ENCODE peak calls at places on chromosome 3, in eight cellular contexts. Q is psoas muscle, P is pancreas, I is AG09309, W is brain microvascular endothelial cell, O is GM12865, S is lower lobe of right lung, D is endothelial cell of umbilical vein. C is an unnamed sample.

GRCh38 chr3:87997298-87997697 is 61.5 kb downstream of the CGGBP1 start:
- DNase-seq in I (no peak), D (peak), Q (no peak), O (peak), S (peak), P (no peak), W (peak), C (no peak)

GRCh38 chr3:160473233-160473632 is 23.6 kb upstream of the TRIM59 start:
- DNase-seq in I (peak), W (peak), P (no peak), Q (no peak), D (no peak), S (no peak), O (no peak), C (peak)

GRCh38 chr3:194089357-194090177 is 46.4 kb upstream of the HES1 start:
- DNase-seq in D (peak), S (peak), O (no peak), Q (peak), I (peak), W (peak), P (peak), C (peak)

GRCh38 chr3:10716964-10717363 is 99.1 kb upstream of the SLC6A11 start:
- DNase-seq in W (no peak), I (no peak), Q (no peak), D (no peak), O (no peak), P (no peak), S (no peak), C (no peak)

GRCh38 chr3:132038198-132038825 is 3.5 kb upstream of the CPNE4 start:
- DNase-seq in I (no peak), D (peak), W (no peak), P (no peak), Q (no peak), O (peak), S (no peak), C (no peak)

GRCh38 chr3:162195147-162195546 is 698.5 kb downstream of the OTOL1 start:
- DNase-seq in S (no peak), P (no peak), W (no peak), O (no peak), Q (no peak), D (no peak), I (no peak), C (no peak)

GRCh38 chr3:129632977-129633376 is 26.5 kb upstream of the PLXND1 start:
- DNase-seq in O (no peak), W (no peak), D (no peak), P (no peak), S (no peak), Q (no peak), I (no peak), C (no peak)

GRCh38 chr3:190074817-190075216 is 45.9 kb downstream of the P3H2 start:
- DNase-seq in Q (no peak), O (peak), D (no peak), W (no peak), I (no peak), S (no peak), P (no peak), C (no peak)

GRCh38 chr3:195162033-195162669 is 108.8 kb downstream of the XXYLT1 start:
- DNase-seq in W (no peak), D (peak), S (peak), P (peak), O (peak), Q (no peak), I (no peak), C (no peak)

GRCh38 chr3:193894121-193894863 is 241.7 kb upstream of the HES1 start:
- DNase-seq in D (no peak), S (peak), W (no peak), P (peak), I (no peak), O (no peak), Q (no peak), C (no peak)

GRCh38 chr3:184368804-184369183 is 7.3 kb downstream of the POLR2H start:
- DNase-seq in Q (no peak), W (peak), S (no peak), I (peak), P (peak), O (no peak), D (peak), C (no peak)

GRCh38 chr3:71584216-71585061 is 911 bp upstream of the FOXP1 start:
- DNase-seq in I (no peak), Q (peak), W (peak), P (peak), D (peak), S (peak), O (peak), C (no peak)

GRCh38 chr3:184262166-184262926 is 993 bp upstream of the CAMK2N2 start:
- DNase-seq in P (peak), D (peak), W (no peak), Q (peak), I (no peak), O (no peak), S (no peak), C (no peak)

GRCh38 chr3:141804778-141805639 is 41.8 kb downstream of the GRK7 start:
- DNase-seq in Q (no peak), I (no peak), D (no peak), W (no peak), S (no peak), O (no peak), P (no peak), C (no peak)

GRCh38 chr3:34005886-34006285 is 207.5 kb downstream of the PDCD6IP start:
- DNase-seq in P (no peak), O (no peak), S (no peak), W (peak), D (no peak), Q (no peak), I (no peak), C (peak)

GRCh38 chr3:163587342-163587741 is 1491.0 kb downstream of the SI start:
- DNase-seq in W (peak), I (no peak), Q (no peak), D (no peak), S (no peak), P (no peak), O (no peak), C (no peak)

GRCh38 chr3:13850161-13850945 is 29.5 kb downstream of the WNT7A start:
- DNase-seq in D (no peak), Q (no peak), I (no peak), W (no peak), S (peak), O (no peak), P (no peak), C (no peak)

GRCh38 chr3:34361921-34362320 is 563.5 kb downstream of the PDCD6IP start:
- DNase-seq in Q (no peak), D (no peak), S (peak), W (no peak), O (peak), P (no peak), I (no peak), C (no peak)

GRCh38 chr3:195095035-195095703 is 175.8 kb downstream of the XXYLT1 start:
- DNase-seq in D (no peak), W (no peak), P (no peak), O (peak), S (peak), Q (peak), I (no peak), C (no peak)

GRCh38 chr3:58639842-58640241 is 26.7 kb downstream of the FAM3D start:
- DNase-seq in Q (no peak), P (no peak), I (no peak), D (no peak), O (no peak), S (no peak), W (no peak), C (no peak)

GRCh38 chr3:74415731-74416130 is 198.7 kb downstream of the CNTN3 start:
- DNase-seq in W (no peak), I (no peak), Q (no peak), S (no peak), O (no peak), D (no peak), P (no peak), C (no peak)

GRCh38 chr3:16658933-16659793 is 53.9 kb upstream of the DAZL start:
- DNase-seq in S (no peak), I (no peak), Q (no peak), D (no peak), W (no peak), O (no peak), P (no peak), C (no peak)

GRCh38 chr3:27253831-27254230 is 115.4 kb downstream of the NEK10 start:
- DNase-seq in Q (no peak), W (peak), S (peak), O (peak), P (peak), D (peak), I (peak), C (no peak)

GRCh38 chr3:193982258-193982659 is 153.7 kb upstream of the HES1 start:
- DNase-seq in P (peak), D (peak), I (no peak), O (no peak), Q (peak), S (peak), W (no peak), C (no peak)

GRCh38 chr3:194273396-194274310 is 77.5 kb downstream of the CPN2 start:
- DNase-seq in Q (no peak), S (peak), W (no peak), I (no peak), O (no peak), P (no peak), D (no peak), C (no peak)

GRCh38 chr3:96434616-96435015 is 379.8 kb upstream of the EPHA6 start:
- DNase-seq in P (no peak), I (no peak), D (no peak), O (no peak), Q (no peak), S (no peak), W (no peak), C (no peak)

GRCh38 chr3:27666277-27666676 is 55.8 kb downstream of the EOMES start:
- DNase-seq in O (peak), W (no peak), Q (no peak), I (no peak), P (no peak), D (no peak), S (no peak), C (no peak)

GRCh38 chr3:52195297-52195597 is 2.7 kb upstream of the ALAS1 start:
- DNase-seq in O (no peak), W (no peak), I (no peak), S (no peak), D (no peak), Q (no peak), P (no peak), C (no peak)

GRCh38 chr3:10548997-10549396 is 43.6 kb upstream of the ATP2B2 start:
- DNase-seq in O (no peak), P (no peak), S (no peak), D (no peak), I (no peak), Q (no peak), W (no peak), C (no peak)

GRCh38 chr3:78875851-78876250 is 891.9 kb downstream of the ROBO1 start:
- DNase-seq in O (no peak), I (no peak), W (no peak), Q (no peak), S (no peak), D (peak), P (no peak), C (no peak)

GRCh38 chr3:9014189-9014588 is 50.9 kb upstream of the RAD18 start:
- DNase-seq in S (no peak), P (no peak), Q (no peak), O (no peak), D (no peak), I (no peak), W (peak), C (no peak)

GRCh38 chr3:114850913-114851312 is 296.2 kb downstream of the ZBTB20 start:
- DNase-seq in Q (no peak), S (no peak), I (no peak), D (no peak), W (no peak), P (no peak), O (no peak), C (no peak)

GRCh38 chr3:129277829-129278271 is 820 bp upstream of the HMCES start:
- DNase-seq in O (no peak), W (peak), Q (no peak), I (no peak), S (no peak), P (peak), D (peak), C (no peak)

GRCh38 chr3:88180398-88180999 is 30.7 kb downstream of the C3orf38 start:
- DNase-seq in P (no peak), S (no peak), Q (no peak), D (peak), O (peak), W (peak), I (peak), C (no peak)

GRCh38 chr3:122234117-122234516 is 50.6 kb downstream of the CASR start:
- DNase-seq in O (no peak), Q (no peak), P (no peak), W (no peak), I (no peak), S (no peak), D (no peak), C (no peak)

DNA sequence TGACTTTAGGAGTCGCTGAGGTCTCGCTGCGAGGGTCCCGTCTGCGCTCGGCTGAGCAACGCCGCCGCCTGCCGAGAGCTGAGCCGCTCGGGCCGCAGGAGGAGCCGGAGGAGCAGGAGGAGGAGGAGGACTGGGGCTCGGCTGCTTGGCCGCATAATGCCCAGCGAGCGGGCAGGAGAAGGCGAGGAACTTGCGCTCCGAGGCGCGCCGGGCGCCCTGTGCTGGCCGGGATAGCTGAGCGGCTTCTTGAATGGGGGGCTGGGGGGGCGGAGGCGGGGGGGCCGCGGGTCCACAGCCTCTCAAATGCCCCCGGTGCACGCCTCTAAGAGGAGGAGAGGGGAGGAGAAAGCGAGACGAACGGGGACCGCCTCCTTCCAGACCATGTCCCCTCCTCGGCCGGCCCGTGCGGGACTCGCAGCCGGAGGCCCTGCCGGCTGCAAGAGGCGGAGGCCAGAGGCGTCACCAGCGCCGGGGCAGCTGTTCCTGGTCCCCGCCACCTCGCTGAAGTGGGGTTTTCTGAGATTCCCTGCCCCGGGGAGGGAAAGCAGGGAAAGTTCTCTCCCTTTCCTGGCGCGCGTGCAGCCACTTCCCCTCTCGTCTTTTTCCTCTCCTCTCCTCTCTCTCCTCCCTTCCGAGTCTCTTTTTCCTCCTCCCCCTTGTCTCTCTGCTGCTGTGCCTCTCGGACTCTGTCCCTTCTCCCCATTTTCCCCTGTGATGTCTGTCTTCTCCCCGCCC is at the start of gene ADAMTS9:
- DNase-seq in W (peak), Q (peak), D (peak), O (no peak), S (peak), I (no peak), P (peak), C (no peak)
- H3K4me3 ChIP-seq in W (peak), Q (peak), D (peak), O (no peak), S (peak), I (peak), P (peak), C (peak)

GRCh38 chr3:127953092-127953491 is 38.1 kb downstream of the KBTBD12 start:
- DNase-seq in S (no peak), O (no peak), D (peak), P (no peak), W (no peak), Q (no peak), I (no peak), C (no peak)

GRCh38 chr3:127955680-127956079 is 40.6 kb downstream of the KBTBD12 start:
- DNase-seq in Q (no peak), D (no peak), I (no peak), P (no peak), W (no peak), S (no peak), O (no peak), C (no peak)

GRCh38 chr3:127953636-127954035 is 38.6 kb downstream of the KBTBD12 start:
- DNase-seq in S (no peak), I (peak), W (no peak), P (no peak), D (no peak), O (no peak), Q (no peak), C (no peak)

GRCh38 chr3:127951276-127951675 is 36.2 kb downstream of the KBTBD12 start:
- DNase-seq in D (peak), I (peak), Q (no peak), O (no peak), P (no peak), S (no peak), W (peak), C (no peak)

GRCh38 chr3:127954642-127955041 is 39.6 kb downstream of the KBTBD12 start:
- DNase-seq in D (no peak), S (no peak), O (no peak), Q (peak), I (no peak), W (no peak), P (no peak), C (no peak)
- TF ChIP-seq CTCF in D (no peak), S (no peak), O (no peak), Q (no peak), I (no peak), W (no peak), P (no peak), C (no peak)

DNA sequence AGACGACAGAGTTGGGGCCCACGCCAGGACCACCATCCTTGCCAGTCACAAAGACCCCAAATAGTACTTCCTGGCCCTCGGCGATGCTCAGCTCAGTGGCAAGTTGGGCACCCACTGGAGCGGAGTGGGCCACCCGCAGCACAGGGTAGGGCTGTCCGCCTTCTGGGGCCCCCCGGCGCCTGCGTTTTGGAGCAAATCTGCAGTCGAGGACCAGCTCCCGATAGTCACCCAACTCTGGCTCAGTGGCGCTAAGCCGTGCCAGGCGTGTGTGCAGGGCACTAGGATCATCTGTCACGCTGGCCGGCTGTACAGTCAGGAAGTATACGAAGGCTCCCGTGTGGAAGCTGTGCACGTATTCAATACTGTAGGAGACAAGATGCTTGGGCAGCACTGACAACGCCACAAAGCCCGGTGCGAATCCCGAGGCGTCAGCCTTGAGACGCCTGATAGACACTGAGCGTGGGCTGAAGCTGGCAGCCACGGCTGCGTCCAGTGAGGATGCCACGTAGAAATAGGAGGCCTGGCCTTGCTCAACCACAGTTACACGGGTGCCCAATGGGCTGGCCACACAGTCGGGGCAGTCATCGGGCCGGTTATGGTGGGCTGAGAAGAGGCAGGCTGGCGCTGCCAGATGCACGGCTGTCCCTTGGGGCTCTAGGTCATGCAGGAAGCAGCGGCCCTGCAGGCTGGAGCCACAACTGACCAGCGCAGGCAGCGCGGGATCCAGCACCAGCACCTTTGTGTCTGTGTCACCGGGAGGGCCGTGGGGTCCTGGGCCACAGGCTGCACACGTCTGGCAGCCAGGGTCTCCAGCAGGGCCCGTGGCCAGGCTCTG is 945 bp downstream of the MST1R start:
- DNase-seq in I (no peak), D (no peak), P (peak), W (no peak), O (no peak), S (no peak), Q (no peak), C (no peak)
- H3K4me3 ChIP-seq in I (no peak), D (no peak), P (peak), W (no peak), O (no peak), S (peak), Q (peak), C (no peak)

GRCh38 chr3:123447416-123447748 is 1.5 kb downstream of the ADCY5 start:
- DNase-seq in Q (no peak), O (no peak), W (no peak), D (no peak), S (no peak), I (no peak), P (peak), C (no peak)

GRCh38 chr3:123449092-123449985 is 449 bp upstream of the ADCY5 start:
- DNase-seq in O (no peak), W (no peak), P (peak), D (peak), I (no peak), S (no peak), Q (peak), C (no peak)

GRCh38 chr3:123446610-123447109 is 2.2 kb downstream of the ADCY5 start:
- DNase-seq in O (no peak), Q (no peak), D (no peak), I (no peak), S (no peak), P (no peak), W (no peak), C (no peak)

GRCh38 chr3:123448503-123449091 is at the start of gene ADCY5:
- DNase-seq in S (no peak), Q (peak), D (peak), P (peak), W (no peak), O (no peak), I (no peak), C (no peak)

GRCh38 chr3:123447749-123448502 is 964 bp downstream of the ADCY5 start:
- DNase-seq in S (no peak), I (no peak), O (no peak), W (no peak), P (peak), Q (no peak), D (no peak), C (no peak)
- TF ChIP-seq CTCF in S (no peak), I (no peak), O (no peak), W (no peak), P (no peak), Q (peak), D (peak), C (peak)

DNA sequence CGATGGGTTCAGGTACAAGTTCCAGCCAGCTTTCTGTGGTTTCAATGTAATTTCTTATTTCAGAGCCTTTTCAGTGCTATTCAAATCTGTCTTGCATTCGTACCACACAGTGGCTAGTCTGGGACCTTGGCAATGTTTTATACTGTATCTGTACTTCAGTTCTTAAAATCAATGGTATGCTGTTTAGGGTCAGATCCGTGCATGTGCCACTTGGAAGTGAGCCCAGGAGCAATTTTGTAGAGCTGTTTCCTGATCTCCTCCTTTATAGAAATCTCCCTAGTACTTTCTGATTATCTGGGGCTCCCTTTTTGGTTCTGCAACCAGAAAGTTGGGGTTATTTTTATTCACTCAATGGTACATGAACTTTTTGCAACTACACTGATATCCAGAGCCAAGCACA is 59.5 kb upstream of the NDUFB4 start:
- DNase-seq in P (peak), Q (no peak), W (no peak), S (no peak), I (no peak), D (peak), O (no peak), C (no peak)
- H3K4me3 ChIP-seq in P (no peak), Q (no peak), W (no peak), S (no peak), I (no peak), D (no peak), O (no peak), C (no peak)

GRCh38 chr3:188153949-188154757 is at the start of gene LPP:
- DNase-seq in D (peak), W (peak), O (peak), P (peak), S (peak), Q (peak), I (no peak), C (no peak)
- TF ChIP-seq CTCF in D (no peak), W (no peak), O (no peak), P (no peak), S (no peak), Q (no peak), I (no peak), C (no peak)

GRCh38 chr3:149374391-149374790 is 3.1 kb downstream of the TM4SF1 start:
- DNase-seq in W (no peak), Q (no peak), I (no peak), P (no peak), D (peak), O (no peak), S (no peak), C (no peak)
- H3K4me3 ChIP-seq in W (no peak), Q (peak), I (no peak), P (peak), D (peak), O (no peak), S (peak), C (no peak)